ENCODE peak calls at places on chromosomes 16 and 17, in five cellular contexts. One of them, this sample, is unnamed.

GRCh38 chr17:27206447-27206846 is 87.5 kb upstream of the WSB1 start:
- DNase-seq in K562: peak; percentile 49
- DNase-seq in SK-N-SH: no peak
- DNase-seq in HepG2: peak; percentile 8
- DNase-seq in GM12878: no peak
- DNase-seq in this sample: peak; percentile 34

GRCh38 chr16:88284626-88285513 is 97.9 kb upstream of the ZNF469 start:
- DNase-seq in K562: no peak
- DNase-seq in SK-N-SH: no peak
- DNase-seq in HepG2: no peak
- DNase-seq in GM12878: no peak
- DNase-seq in this sample: no peak

GRCh38 chr17:44628234-44629188 is 27.8 kb upstream of the MEIOC start:
- DNase-seq in K562: no peak
- DNase-seq in SK-N-SH: no peak
- DNase-seq in HepG2: peak; percentile 29
- DNase-seq in GM12878: peak; percentile 46
- DNase-seq in this sample: no peak

GRCh38 chr17:69525920-69526841 is 111.7 kb downstream of the MAP2K6 start:
- DNase-seq in K562: peak; percentile 54
- DNase-seq in SK-N-SH: peak; percentile 60
- DNase-seq in HepG2: peak; percentile 65
- DNase-seq in GM12878: no peak
- DNase-seq in this sample: peak; percentile 32

GRCh38 chr16:54942353-54942943 is 11.8 kb downstream of the IRX5 start:
- DNase-seq in K562: peak; percentile 9
- DNase-seq in SK-N-SH: no peak
- DNase-seq in HepG2: no peak
- DNase-seq in GM12878: no peak
- DNase-seq in this sample: no peak

GRCh38 chr16:56357291-56357764 is 68.0 kb downstream of the AMFR start:
- DNase-seq in K562: no peak
- DNase-seq in SK-N-SH: peak; percentile 23
- DNase-seq in HepG2: no peak
- DNase-seq in GM12878: no peak
- DNase-seq in this sample: no peak

GRCh38 chr17:27239046-27239445 is 54.9 kb upstream of the WSB1 start:
- DNase-seq in K562: no peak
- DNase-seq in SK-N-SH: no peak
- DNase-seq in HepG2: no peak
- DNase-seq in GM12878: peak; percentile 61
- DNase-seq in this sample: no peak

GRCh38 chr17:34177642-34178041 is 77.4 kb upstream of the CCL2 start:
- DNase-seq in K562: no peak
- DNase-seq in SK-N-SH: no peak
- DNase-seq in HepG2: no peak
- DNase-seq in GM12878: no peak
- DNase-seq in this sample: no peak

GRCh38 chr17:49603238-49603637 is 27.6 kb downstream of the NXPH3 start:
- DNase-seq in K562: no peak
- DNase-seq in SK-N-SH: no peak
- DNase-seq in HepG2: no peak
- DNase-seq in GM12878: no peak
- DNase-seq in this sample: no peak

GRCh38 chr17:51371732-51372151 is 111.4 kb downstream of the UTP18 start:
- DNase-seq in K562: peak; percentile 65
- DNase-seq in SK-N-SH: peak; percentile 85
- DNase-seq in HepG2: peak; percentile 69
- DNase-seq in GM12878: peak; percentile 28
- DNase-seq in this sample: peak; percentile 56

GRCh38 chr17:9240659-9241370 is 219.5 kb downstream of the NTN1 start:
- DNase-seq in K562: peak; percentile 32
- DNase-seq in SK-N-SH: no peak
- DNase-seq in HepG2: peak; percentile 35
- DNase-seq in GM12878: no peak
- DNase-seq in this sample: no peak

GRCh38 chr17:72334205-72334604 is 213.4 kb downstream of the SOX9 start:
- DNase-seq in K562: no peak
- DNase-seq in SK-N-SH: no peak
- DNase-seq in HepG2: no peak
- DNase-seq in GM12878: no peak
- DNase-seq in this sample: no peak
- TF ChIP-seq GABPA in K562: no peak
- TF ChIP-seq GABPA in SK-N-SH: no peak
- TF ChIP-seq GABPA in HepG2: no peak
- TF ChIP-seq GABPA in GM12878: no peak
- TF ChIP-seq GABPA in this sample: no peak

GRCh38 chr17:81440511-81441244 is 45.4 kb downstream of the BAHCC1 start:
- DNase-seq in K562: peak; percentile 64
- DNase-seq in SK-N-SH: peak; percentile 98
- DNase-seq in HepG2: peak; percentile 67
- DNase-seq in GM12878: no peak
- DNase-seq in this sample: no peak
- TF ChIP-seq REST in K562: no peak
- TF ChIP-seq REST in SK-N-SH: no peak
- TF ChIP-seq REST in HepG2: no peak
- TF ChIP-seq REST in GM12878: no peak
- TF ChIP-seq REST in this sample: no peak

GRCh38 chr17:76125922-76126321 is 15.1 kb downstream of the FOXJ1 start:
- DNase-seq in K562: no peak
- DNase-seq in SK-N-SH: no peak
- DNase-seq in HepG2: no peak
- DNase-seq in GM12878: no peak
- DNase-seq in this sample: no peak

GRCh38 chr17:76125391-76125675 is 15.7 kb downstream of the FOXJ1 start:
- DNase-seq in K562: no peak
- DNase-seq in SK-N-SH: no peak
- DNase-seq in HepG2: no peak
- DNase-seq in GM12878: no peak
- DNase-seq in this sample: no peak

GRCh38 chr17:76123749-76124581 is 17.1 kb downstream of the FOXJ1 start:
- DNase-seq in K562: no peak
- DNase-seq in SK-N-SH: peak; percentile 24
- DNase-seq in HepG2: no peak
- DNase-seq in GM12878: no peak
- DNase-seq in this sample: no peak

GRCh38 chr17:76123127-76123499 is 17.9 kb downstream of the FOXJ1 start:
- DNase-seq in K562: no peak
- DNase-seq in SK-N-SH: no peak
- DNase-seq in HepG2: no peak
- DNase-seq in GM12878: no peak
- DNase-seq in this sample: no peak

GRCh38 chr17:76124582-76125390 is 16.3 kb downstream of the FOXJ1 start:
- DNase-seq in K562: peak; percentile 67
- DNase-seq in SK-N-SH: peak; percentile 52
- DNase-seq in HepG2: no peak
- DNase-seq in GM12878: no peak
- DNase-seq in this sample: no peak
- TF ChIP-seq GABPA in K562: no peak
- TF ChIP-seq GABPA in SK-N-SH: no peak
- TF ChIP-seq GABPA in HepG2: no peak
- TF ChIP-seq GABPA in GM12878: no peak
- TF ChIP-seq GABPA in this sample: no peak

DNA sequence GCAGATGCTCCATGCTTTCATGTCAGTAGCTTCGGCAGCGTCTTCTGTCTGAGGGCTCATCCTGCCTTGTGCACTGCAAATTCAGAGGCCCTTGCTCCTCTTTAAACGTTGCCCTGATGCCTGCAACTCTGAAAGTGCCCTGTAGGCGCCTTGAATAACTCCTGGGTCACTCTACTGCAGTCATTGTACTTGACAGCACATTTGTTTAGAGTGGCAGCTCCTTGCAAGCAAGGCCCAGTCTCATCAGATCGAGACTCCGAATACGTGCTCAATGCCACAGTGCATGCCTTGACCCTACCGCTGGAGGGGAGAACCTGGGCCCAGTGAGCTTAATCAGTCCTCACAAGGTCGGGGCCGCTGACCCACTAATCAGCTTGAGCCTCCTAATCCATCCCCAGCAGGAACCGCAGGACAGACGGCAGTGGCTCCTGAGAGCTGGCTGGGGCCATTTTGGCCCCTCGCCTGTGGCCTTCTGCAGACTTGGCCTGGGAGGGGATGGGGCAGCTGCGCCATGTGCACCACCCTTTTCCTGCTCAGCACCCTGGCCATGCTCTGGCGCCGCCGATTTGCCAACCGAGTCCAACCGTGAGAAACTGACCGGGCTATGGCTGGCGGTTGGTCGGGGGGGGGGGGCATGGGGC is at the start of gene PRCD:
- DNase-seq in K562: no peak
- DNase-seq in SK-N-SH: peak; percentile 35
- DNase-seq in HepG2: no peak
- DNase-seq in GM12878: no peak
- DNase-seq in this sample: no peak
- TF ChIP-seq REST in K562: no peak
- TF ChIP-seq REST in SK-N-SH: no peak
- TF ChIP-seq REST in HepG2: no peak
- TF ChIP-seq REST in GM12878: no peak
- TF ChIP-seq REST in this sample: no peak

GRCh38 chr17:72117470-72117747 is 3.4 kb upstream of the SOX9 start:
- DNase-seq in K562: no peak
- DNase-seq in SK-N-SH: no peak
- DNase-seq in HepG2: no peak
- DNase-seq in GM12878: no peak
- DNase-seq in this sample: no peak

GRCh38 chr17:72116692-72117469 is 3.9 kb upstream of the SOX9 start:
- DNase-seq in K562: no peak
- DNase-seq in SK-N-SH: no peak
- DNase-seq in HepG2: no peak
- DNase-seq in GM12878: no peak
- DNase-seq in this sample: no peak

GRCh38 chr17:72117748-72118587 is 2.9 kb upstream of the SOX9 start:
- DNase-seq in K562: no peak
- DNase-seq in SK-N-SH: peak; percentile 41
- DNase-seq in HepG2: no peak
- DNase-seq in GM12878: no peak
- DNase-seq in this sample: no peak

GRCh38 chr17:72113751-72114150 is 7.1 kb upstream of the SOX9 start:
- DNase-seq in K562: no peak
- DNase-seq in SK-N-SH: peak; percentile 26
- DNase-seq in HepG2: no peak
- DNase-seq in GM12878: no peak
- DNase-seq in this sample: no peak

GRCh38 chr17:72115789-72116520 is 4.9 kb upstream of the SOX9 start:
- DNase-seq in K562: no peak
- DNase-seq in SK-N-SH: no peak
- DNase-seq in HepG2: no peak
- DNase-seq in GM12878: no peak
- DNase-seq in this sample: no peak
- TF ChIP-seq GABPA in K562: no peak
- TF ChIP-seq GABPA in SK-N-SH: no peak
- TF ChIP-seq GABPA in HepG2: no peak
- TF ChIP-seq GABPA in GM12878: no peak
- TF ChIP-seq GABPA in this sample: no peak

DNA sequence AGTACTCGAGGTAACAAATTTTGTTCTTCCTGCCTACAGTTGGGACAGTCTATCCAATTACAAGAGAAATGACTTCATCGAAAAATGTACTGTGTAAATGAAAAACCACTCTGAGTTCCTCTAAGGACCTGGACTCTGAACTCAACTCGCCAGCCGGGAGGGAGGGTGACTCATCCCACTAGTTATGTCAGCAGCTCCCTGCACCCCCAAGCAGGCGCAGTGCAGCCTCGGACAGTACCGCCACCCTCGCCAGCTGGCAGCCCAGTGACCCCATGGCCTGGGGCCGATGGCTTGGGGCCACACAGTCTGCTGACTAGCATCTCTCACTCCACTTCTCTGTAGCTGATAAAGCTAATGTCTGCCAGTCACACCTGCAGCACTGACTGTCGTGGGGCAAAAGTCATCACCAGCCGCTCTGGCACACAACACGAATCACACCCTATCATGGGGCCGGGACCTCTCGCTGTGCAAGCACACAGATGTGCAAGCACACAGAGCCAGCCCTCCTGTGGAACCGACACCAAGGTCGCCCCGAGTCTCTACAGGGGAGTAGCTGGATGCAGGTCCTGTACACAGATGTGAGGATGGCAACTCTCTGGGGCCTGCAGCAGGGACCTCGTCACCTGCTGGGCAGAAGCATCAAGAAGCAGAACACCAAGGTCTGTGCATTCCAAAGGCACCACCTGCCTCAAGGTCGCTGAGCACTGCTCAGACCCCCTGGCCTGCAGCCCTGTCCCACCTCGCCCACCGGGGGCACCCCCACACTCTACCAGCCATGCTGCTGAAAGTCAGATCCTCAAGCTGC is 5.7 kb downstream of the CSNK1D start:
- DNase-seq in K562: peak; percentile 83
- DNase-seq in SK-N-SH: peak; percentile 66
- DNase-seq in HepG2: peak; percentile 99
- DNase-seq in GM12878: no peak
- DNase-seq in this sample: peak; percentile 56
- TF ChIP-seq REST in K562: no peak
- TF ChIP-seq REST in SK-N-SH: peak; percentile 8
- TF ChIP-seq REST in HepG2: no peak
- TF ChIP-seq REST in GM12878: no peak
- TF ChIP-seq REST in this sample: no peak

GRCh38 chr16:84611041-84611440 is 6.8 kb downstream of the COTL1 start:
- DNase-seq in K562: no peak
- DNase-seq in SK-N-SH: peak; percentile 59
- DNase-seq in HepG2: no peak
- DNase-seq in GM12878: no peak
- DNase-seq in this sample: peak; percentile 34
- TF ChIP-seq GABPA in K562: no peak
- TF ChIP-seq GABPA in SK-N-SH: no peak
- TF ChIP-seq GABPA in HepG2: no peak
- TF ChIP-seq GABPA in GM12878: no peak
- TF ChIP-seq GABPA in this sample: no peak

DNA sequence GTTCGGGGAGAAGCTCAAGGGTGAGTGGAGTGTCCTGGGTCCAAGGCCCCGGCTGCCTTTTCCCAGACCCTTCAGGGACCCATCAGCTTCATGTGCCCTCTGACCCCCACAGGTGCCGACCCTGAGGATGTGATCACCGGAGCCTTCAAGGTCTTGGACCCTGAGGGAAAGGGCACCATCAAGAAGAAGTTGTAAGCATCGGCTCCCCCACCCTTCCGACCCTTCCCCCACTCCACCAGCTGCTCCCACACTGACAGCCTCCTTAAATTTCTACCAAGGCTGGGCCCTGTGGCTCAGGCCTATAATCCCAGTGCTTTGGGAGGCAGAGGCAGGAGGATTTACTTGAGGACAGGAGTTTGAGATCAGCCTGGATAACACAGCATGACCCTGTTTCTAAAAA is 1.9 kb downstream of the MYL11 start:
- DNase-seq in K562: no peak
- DNase-seq in SK-N-SH: no peak
- DNase-seq in HepG2: no peak
- DNase-seq in GM12878: no peak
- DNase-seq in this sample: no peak
- TF ChIP-seq REST in K562: no peak
- TF ChIP-seq REST in SK-N-SH: no peak
- TF ChIP-seq REST in HepG2: no peak
- TF ChIP-seq REST in GM12878: no peak
- TF ChIP-seq REST in this sample: no peak